ENCODE peak calls at places on chromosomes 11 and 22, in five cellular contexts. One of them, this sample, is unnamed.

GRCh38 chr11:9092846-9093778 is 1.7 kb upstream of the SCUBE2 start:
- DNase-seq in EH: peak; percentile 12
- DNase-seq in stomach: no peak
- DNase-seq in RPMI7951: no peak
- DNase-seq in transverse colon: no peak
- DNase-seq in this sample: no peak

GRCh38 chr11:111676878-111677585 is 74.8 kb downstream of the SIK2 start:
- DNase-seq in transverse colon: no peak
- DNase-seq in stomach: no peak
- DNase-seq in EH: peak; percentile 56
- DNase-seq in RPMI7951: peak; percentile 70
- DNase-seq in this sample: no peak

GRCh38 chr11:111105566-111105965 is 140.0 kb upstream of the POU2AF2 start:
- DNase-seq in transverse colon: no peak
- DNase-seq in RPMI7951: no peak
- DNase-seq in stomach: no peak
- DNase-seq in EH: peak; percentile 29
- DNase-seq in this sample: no peak

GRCh38 chr11:67504950-67505561 is at the start of gene PITPNM1:
- DNase-seq in RPMI7951: peak; percentile 66
- DNase-seq in transverse colon: peak; percentile 89
- DNase-seq in stomach: peak; percentile 79
- DNase-seq in EH: peak; percentile 69
- DNase-seq in this sample: peak; percentile 88

GRCh38 chr11:70862093-70862492 is 390.3 kb downstream of the SHANK2 start:
- DNase-seq in RPMI7951: no peak
- DNase-seq in stomach: no peak
- DNase-seq in EH: no peak
- DNase-seq in transverse colon: no peak
- DNase-seq in this sample: no peak

GRCh38 chr11:125433454-125434121 is 62.5 kb downstream of the FEZ1 start:
- DNase-seq in RPMI7951: peak; percentile 40
- DNase-seq in EH: peak; percentile 62
- DNase-seq in transverse colon: peak; percentile 10
- DNase-seq in stomach: peak; percentile 29
- DNase-seq in this sample: no peak

GRCh38 chr11:17813391-17814059 is 78.9 kb downstream of the KCNC1 start:
- DNase-seq in RPMI7951: peak; percentile 8
- DNase-seq in stomach: no peak
- DNase-seq in EH: no peak
- DNase-seq in transverse colon: no peak
- DNase-seq in this sample: no peak

GRCh38 chr11:11731311-11732083 is 109.7 kb upstream of the GALNT18 start:
- DNase-seq in stomach: no peak
- DNase-seq in transverse colon: no peak
- DNase-seq in RPMI7951: peak; percentile 75
- DNase-seq in EH: peak; percentile 53
- DNase-seq in this sample: no peak

GRCh38 chr22:49035818-49036457 is 791.7 kb downstream of the BRD1 start:
- DNase-seq in RPMI7951: no peak
- DNase-seq in EH: no peak
- DNase-seq in transverse colon: no peak
- DNase-seq in stomach: no peak
- DNase-seq in this sample: no peak

GRCh38 chr22:44578115-44578457 is 80.1 kb upstream of the RTL6 start:
- DNase-seq in stomach: no peak
- DNase-seq in RPMI7951: no peak
- DNase-seq in transverse colon: no peak
- DNase-seq in EH: no peak
- DNase-seq in this sample: no peak

GRCh38 chr11:11280826-11281225 is 72.2 kb downstream of the CSNK2A3 start:
- DNase-seq in RPMI7951: no peak
- DNase-seq in transverse colon: no peak
- DNase-seq in stomach: no peak
- DNase-seq in EH: no peak
- DNase-seq in this sample: no peak

GRCh38 chr22:18057568-18058209 is 20.1 kb upstream of the PEX26 start:
- DNase-seq in stomach: peak; percentile 60
- DNase-seq in transverse colon: peak; percentile 74
- DNase-seq in EH: peak; percentile 97
- DNase-seq in RPMI7951: peak; percentile 97
- DNase-seq in this sample: peak; percentile 93

GRCh38 chr11:107699371-107700348 is 12.2 kb downstream of the SLN start:
- DNase-seq in stomach: no peak
- DNase-seq in EH: no peak
- DNase-seq in transverse colon: no peak
- DNase-seq in RPMI7951: peak; percentile 61
- DNase-seq in this sample: no peak

GRCh38 chr11:77471520-77472234 is 2.2 kb downstream of the PAK1 start:
- DNase-seq in EH: no peak
- DNase-seq in transverse colon: peak; percentile 67
- DNase-seq in stomach: peak; percentile 72
- DNase-seq in RPMI7951: no peak
- DNase-seq in this sample: no peak

GRCh38 chr11:83510530-83511449 is 224.6 kb upstream of the CCDC90B start:
- DNase-seq in stomach: no peak
- DNase-seq in transverse colon: no peak
- DNase-seq in RPMI7951: no peak
- DNase-seq in EH: peak; percentile 2
- DNase-seq in this sample: no peak

GRCh38 chr11:106173291-106173690 is 95.8 kb downstream of the AASDHPPT start:
- DNase-seq in transverse colon: no peak
- DNase-seq in EH: no peak
- DNase-seq in stomach: no peak
- DNase-seq in RPMI7951: no peak
- DNase-seq in this sample: no peak

GRCh38 chr22:27252282-27253049 is 549.1 kb downstream of the MN1 start:
- DNase-seq in stomach: no peak
- DNase-seq in EH: peak; percentile 73
- DNase-seq in transverse colon: no peak
- DNase-seq in RPMI7951: peak; percentile 88
- DNase-seq in this sample: no peak

GRCh38 chr11:19936461-19936860 is 223.8 kb downstream of the DBX1 start:
- DNase-seq in stomach: no peak
- DNase-seq in RPMI7951: no peak
- DNase-seq in EH: no peak
- DNase-seq in transverse colon: no peak
- DNase-seq in this sample: no peak

GRCh38 chr11:121024989-121025388 is 1.1 kb downstream of the TBCEL start:
- DNase-seq in stomach: no peak
- DNase-seq in RPMI7951: peak; percentile 30
- DNase-seq in transverse colon: no peak
- DNase-seq in EH: peak; percentile 30
- DNase-seq in this sample: no peak

GRCh38 chr11:113603277-113604059 is 102.6 kb downstream of the TMPRSS5 start:
- DNase-seq in transverse colon: no peak
- DNase-seq in stomach: no peak
- DNase-seq in EH: peak; percentile 31
- DNase-seq in RPMI7951: peak; percentile 98
- DNase-seq in this sample: no peak

GRCh38 chr11:133277886-133278285 is 254.4 kb downstream of the OPCML start:
- DNase-seq in EH: no peak
- DNase-seq in transverse colon: no peak
- DNase-seq in RPMI7951: no peak
- DNase-seq in stomach: no peak
- DNase-seq in this sample: no peak

GRCh38 chr11:62482753-62483152 is 63.9 kb downstream of the AHNAK start:
- DNase-seq in stomach: no peak
- DNase-seq in RPMI7951: no peak
- DNase-seq in EH: no peak
- DNase-seq in transverse colon: no peak
- DNase-seq in this sample: no peak